ENCODE peak calls at places on chromosomes 5 and 9, in nine cellular contexts. J is NCI-H2081, C is substantia nigra, Q is ovary, M is M059J, Z is AG08396, X is OCI-M1, K is NCI-H1930, G is ACHN. D is an unnamed sample.

GRCh38 chr9:114678130-114678529 is 3.9 kb downstream of the TEX48 start:
- DNase-seq in J (no peak), C (no peak), Q (no peak), M (no peak), Z (no peak), X (no peak), K (no peak), G (no peak), D (no peak)

GRCh38 chr5:2020730-2021129 is 138.0 kb upstream of the IRX4 start:
- DNase-seq in J (no peak), C (no peak), Q (no peak), M (no peak), Z (no peak), X (no peak), K (no peak), G (no peak), D (no peak)

GRCh38 chr9:112570731-112571167 is 84.1 kb downstream of the KIAA1958 start:
- DNase-seq in J (no peak), C (peak), Q (peak), M (no peak), Z (no peak), X (no peak), K (no peak), G (no peak), D (peak)

GRCh38 chr5:152104211-152104610 is 179.6 kb upstream of the GLRA1 start:
- DNase-seq in J (no peak), C (no peak), Q (no peak), M (no peak), Z (no peak), X (no peak), K (no peak), G (no peak), D (no peak)

GRCh38 chr9:115649991-115650472 is 503.6 kb upstream of the PAPPA start:
- DNase-seq in J (no peak), C (peak), Q (peak), M (peak), Z (peak), X (no peak), K (no peak), G (peak), D (peak)

GRCh38 chr5:17132444-17133083 is 84.9 kb upstream of the BASP1 start:
- DNase-seq in J (peak), C (no peak), Q (no peak), M (peak), Z (peak), X (peak), K (peak), G (peak), D (peak)

GRCh38 chr9:132973713-132974112 is 4.8 kb upstream of the GFI1B start:
- DNase-seq in J (peak), C (no peak), Q (no peak), M (peak), Z (peak), X (peak), K (no peak), G (no peak), D (no peak)

GRCh38 chr5:9540791-9541190 is 5.1 kb downstream of the SEMA5A start:
- DNase-seq in J (no peak), C (no peak), Q (no peak), M (peak), Z (no peak), X (no peak), K (no peak), G (no peak), D (peak)

GRCh38 chr5:125251703-125252102 is 505.3 kb upstream of the ZNF608 start:
- DNase-seq in J (no peak), C (no peak), Q (no peak), M (no peak), Z (no peak), X (no peak), K (no peak), G (no peak), D (no peak)

GRCh38 chr9:17995031-17995430 is 416.2 kb downstream of the SH3GL2 start:
- DNase-seq in J (no peak), C (no peak), Q (no peak), M (no peak), Z (no peak), X (no peak), K (no peak), G (no peak), D (no peak)

GRCh38 chr9:110015759-110016158 is 192.2 kb downstream of the C9orf152 start:
- DNase-seq in J (no peak), C (no peak), Q (no peak), M (peak), Z (no peak), X (peak), K (no peak), G (peak), D (no peak)

GRCh38 chr9:2192356-2192979 is 177.3 kb downstream of the SMARCA2 start:
- DNase-seq in J (no peak), C (no peak), Q (no peak), M (no peak), Z (no peak), X (no peak), K (no peak), G (no peak), D (no peak)

GRCh38 chr5:39100851-39101396 is 26.7 kb upstream of the RICTOR start:
- DNase-seq in J (peak), C (no peak), Q (no peak), M (peak), Z (peak), X (no peak), K (no peak), G (no peak), D (no peak)

GRCh38 chr9:133874061-133874638 is 118.0 kb downstream of the VAV2 start:
- DNase-seq in J (peak), C (no peak), Q (no peak), M (peak), Z (peak), X (no peak), K (no peak), G (peak), D (no peak)

GRCh38 chr5:52964138-52964537 is 25.0 kb upstream of the ITGA2 start:
- DNase-seq in J (no peak), C (no peak), Q (no peak), M (peak), Z (no peak), X (peak), K (no peak), G (no peak), D (no peak)

GRCh38 chr9:105425817-105426433 is 21.9 kb upstream of the FSD1L start:
- DNase-seq in J (no peak), C (no peak), Q (no peak), M (no peak), Z (peak), X (peak), K (no peak), G (peak), D (no peak)

GRCh38 chr5:97425511-97425910 is 242.5 kb upstream of the RIOK2 start:
- DNase-seq in J (no peak), C (no peak), Q (no peak), M (peak), Z (no peak), X (peak), K (no peak), G (no peak), D (peak)

GRCh38 chr5:5751987-5752386 is 329.5 kb downstream of the ICE1 start:
- DNase-seq in J (peak), C (no peak), Q (no peak), M (no peak), Z (no peak), X (no peak), K (no peak), G (no peak), D (no peak)